ENCODE peak calls at places on chromosomes 16 and 17, in five cellular contexts. B is psoas muscle, O is gastrocnemius medialis, Z is mammary epithelial cell, H is left ventricle myocardium inferior. D is an unnamed sample.
A peak's percentile ranks its signal among the peaks of the same experiment; 100 is the strongest.

GRCh38 chr17:3732171-3732570 is 8.5 kb downstream of the HASPIN start:
- DNase-seq in O (no peak), Z (no peak), H (no peak), B (no peak), D (no peak)

GRCh38 chr16:20865420-20866126 is 34.6 kb downstream of the DCUN1D3 start:
- DNase-seq in O (no peak), H (no peak), Z (peak; percentile 85), B (no peak), D (peak; percentile 95)

GRCh38 chr17:12549499-12549901 is 116.2 kb upstream of the MYOCD start:
- DNase-seq in H (no peak), B (no peak), O (no peak), Z (no peak), D (no peak)

GRCh38 chr17:3935140-3935542 is 18.9 kb upstream of the P2RX1 start:
- DNase-seq in Z (peak; percentile 32), B (peak; percentile 49), O (peak; percentile 53), H (peak; percentile 68), D (peak; percentile 49)

GRCh38 chr17:15210247-15210646 is 54.9 kb downstream of the PMP22 start:
- DNase-seq in Z (no peak), H (no peak), B (no peak), O (no peak), D (no peak)

GRCh38 chr17:80034977-80035686 is 540 bp downstream of the TBC1D16 start:
- DNase-seq in O (no peak), H (no peak), B (peak; percentile 46), Z (peak; percentile 31), D (peak; percentile 10)

GRCh38 chr16:87507351-87508069 is 14.7 kb upstream of the ZCCHC14 start:
- DNase-seq in B (no peak), H (no peak), O (no peak), Z (no peak), D (no peak)

GRCh38 chr16:10305912-10306311 is 79.9 kb upstream of the ATF7IP2 start:
- DNase-seq in Z (no peak), H (no peak), O (no peak), B (no peak), D (no peak)

GRCh38 chr17:63798572-63799113 is 24.7 kb downstream of the DDX42 start:
- DNase-seq in O (no peak), H (no peak), Z (no peak), B (no peak), D (no peak)

GRCh38 chr17:27927781-27928180 is 34.6 kb upstream of the LYRM9 start:
- DNase-seq in H (no peak), O (no peak), Z (no peak), B (no peak), D (no peak)

GRCh38 chr16:55053071-55053415 is 122.4 kb downstream of the IRX5 start:
- DNase-seq in H (no peak), B (no peak), O (no peak), Z (no peak), D (no peak)

GRCh38 chr17:43360376-43360738 is 38.4 kb upstream of the ARL4D start:
- DNase-seq in O (peak; percentile 65), B (no peak), H (no peak), Z (no peak), D (peak; percentile 89)

GRCh38 chr16:88062341-88062861 is 111.2 kb downstream of the BANP start:
- DNase-seq in H (peak; percentile 44), B (peak; percentile 68), O (peak; percentile 38), Z (no peak), D (no peak)

GRCh38 chr17:65785109-65785508 is 223.7 kb upstream of the AXIN2 start:
- DNase-seq in O (no peak), Z (peak; percentile 79), H (no peak), B (no peak), D (peak; percentile 94)

GRCh38 chr16:26795184-26795583 is 271.5 kb upstream of the C16orf82 start:
- DNase-seq in Z (no peak), H (no peak), B (no peak), O (no peak), D (no peak)

GRCh38 chr17:46037722-46038255 is 38.7 kb downstream of the STH start:
- DNase-seq in O (no peak), H (no peak), Z (no peak), B (no peak), D (no peak)

GRCh38 chr17:41580651-41581365 is 5.9 kb downstream of the KRT14 start:
- DNase-seq in B (no peak), O (no peak), Z (peak; percentile 94), H (no peak), D (peak; percentile 91)

GRCh38 chr16:56401482-56401881 is 23.9 kb downstream of the AMFR start:
- DNase-seq in H (no peak), Z (peak; percentile 12), O (peak; percentile 92), B (peak; percentile 46), D (no peak)

GRCh38 chr17:6455321-6455705 is 11.1 kb downstream of the PIMREG start:
- DNase-seq in B (no peak), Z (no peak), O (no peak), H (no peak), D (no peak)

GRCh38 chr17:68613739-68614298 is 12.7 kb upstream of the FAM20A start:
- DNase-seq in Z (peak; percentile 25), B (peak; percentile 13), O (no peak), H (no peak), D (peak; percentile 55)

GRCh38 chr16:31350275-31351005 is 4.5 kb upstream of the ITGAX start:
- DNase-seq in O (no peak), H (no peak), Z (no peak), B (no peak), D (no peak)

GRCh38 chr16:27273670-27274522 is 5.3 kb upstream of the NSMCE1 start:
- DNase-seq in B (no peak), O (no peak), H (no peak), Z (no peak), D (no peak)

GRCh38 chr16:87860553-87861299 is 8.6 kb downstream of the SLC7A5 start:
- DNase-seq in O (peak; percentile 88), Z (no peak), H (no peak), B (peak; percentile 63), D (peak; percentile 41)

GRCh38 chr16:84618428-84619102 is 687 bp upstream of the COTL1 start:
- DNase-seq in H (no peak), O (peak; percentile 23), B (peak; percentile 42), Z (peak; percentile 93), D (peak; percentile 97)
- H3K4me3 ChIP-seq in H (peak overlapping the region; percentile 86), O (no peak overlapping the region), B (peak overlapping the region; percentile 69), Z (peak overlapping the region; percentile 15), D (peak overlapping the region; percentile 79)

DNA sequence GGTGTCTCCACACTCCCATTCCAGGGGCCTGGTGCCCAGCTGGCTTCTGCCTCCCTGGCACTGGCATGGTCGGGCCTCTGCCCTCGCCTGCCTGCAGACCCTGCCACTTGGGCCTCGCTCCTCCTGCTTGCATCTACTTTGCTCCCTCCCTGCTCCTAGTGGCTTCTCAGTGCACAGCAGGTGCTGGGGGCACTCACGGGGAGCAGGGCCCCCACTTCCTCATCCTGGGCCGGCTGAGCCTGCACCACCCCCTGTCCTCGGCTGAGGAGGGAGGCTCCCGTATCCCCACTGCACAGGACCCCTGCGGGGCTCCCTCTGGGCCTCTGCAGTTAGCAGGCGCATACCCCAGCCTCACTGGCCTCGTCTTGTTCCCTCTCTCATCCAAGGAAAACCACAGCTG is 35.2 kb downstream of the CIBAR2 start:
- DNase-seq in H (no peak), B (no peak), O (no peak), Z (no peak), D (no peak)
- TF ChIP-seq CTCF in H (no peak), B (no peak), O (no peak), Z (no peak), D (no peak)

DNA sequence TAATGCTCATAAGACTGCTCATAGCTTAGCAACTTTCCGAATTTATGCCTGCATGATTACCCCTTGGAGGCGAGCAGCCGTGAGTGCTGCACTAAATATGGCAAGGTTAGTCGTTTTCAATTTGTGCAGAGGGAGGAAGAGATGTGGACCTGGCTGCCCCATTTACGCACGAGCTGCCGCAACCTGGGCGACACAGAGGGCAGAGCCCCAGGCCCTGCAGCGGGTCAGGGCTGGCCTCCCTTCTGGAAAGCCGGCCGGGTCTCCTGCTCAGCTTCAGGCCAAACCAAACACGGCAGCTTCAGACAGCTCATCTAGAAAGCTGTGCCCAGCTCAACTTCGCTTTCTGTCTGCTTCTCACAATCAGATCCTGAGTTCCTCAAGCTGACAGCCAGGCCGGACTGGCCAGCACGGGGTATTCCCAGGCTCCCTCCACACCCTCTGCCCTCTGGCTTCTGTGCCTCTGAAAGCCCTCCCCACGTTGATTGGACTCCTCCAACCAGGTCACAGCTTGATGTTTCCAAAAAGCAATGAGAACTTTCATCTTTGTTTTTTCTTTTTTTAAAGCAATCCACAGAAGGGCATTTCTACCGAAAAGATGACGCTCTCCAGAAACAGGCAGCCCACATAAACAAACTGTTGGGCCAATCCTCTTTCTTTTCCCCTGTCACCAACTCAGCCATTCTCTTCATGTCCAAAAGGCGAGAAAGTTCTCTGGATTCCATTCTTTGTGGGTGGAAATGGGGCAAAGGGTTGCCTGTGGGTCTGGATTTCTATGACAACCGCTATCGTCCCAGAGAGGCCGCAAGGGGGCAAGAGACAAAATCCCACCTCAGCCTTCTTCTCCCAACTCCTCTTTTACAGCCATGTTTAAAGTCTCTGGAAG is 189.1 kb downstream of the ZFHX3 start:
- DNase-seq in Z (no peak), H (no peak), O (no peak), B (no peak), D (no peak)
- H3K27me3 ChIP-seq in Z (no peaks in the 10 kb centered on the region), H (no peaks in the 10 kb centered on the region), O (no peaks in the 10 kb centered on the region), B (no peaks in the 10 kb centered on the region), D (no peaks in the 10 kb centered on the region)

GRCh38 chr17:81715107-81715871 is 3.2 kb downstream of the SLC25A10 start:
- DNase-seq in B (no peak), O (no peak), H (no peak), Z (no peak), D (no peak)
- H3K4me3 ChIP-seq in B (no peak overlapping the region), O (no peak overlapping the region), H (no peak overlapping the region), Z (no peak overlapping the region), D (no peak overlapping the region)

GRCh38 chr16:65153365-65154105 is 31.7 kb upstream of the CDH11 start:
- DNase-seq in O (no peak), H (no peak), Z (no peak), B (no peak), D (no peak)

GRCh38 chr16:65148804-65149203 is 26.9 kb upstream of the CDH11 start:
- DNase-seq in Z (no peak), B (no peak), H (no peak), O (no peak), D (peak; percentile 42)

DNA sequence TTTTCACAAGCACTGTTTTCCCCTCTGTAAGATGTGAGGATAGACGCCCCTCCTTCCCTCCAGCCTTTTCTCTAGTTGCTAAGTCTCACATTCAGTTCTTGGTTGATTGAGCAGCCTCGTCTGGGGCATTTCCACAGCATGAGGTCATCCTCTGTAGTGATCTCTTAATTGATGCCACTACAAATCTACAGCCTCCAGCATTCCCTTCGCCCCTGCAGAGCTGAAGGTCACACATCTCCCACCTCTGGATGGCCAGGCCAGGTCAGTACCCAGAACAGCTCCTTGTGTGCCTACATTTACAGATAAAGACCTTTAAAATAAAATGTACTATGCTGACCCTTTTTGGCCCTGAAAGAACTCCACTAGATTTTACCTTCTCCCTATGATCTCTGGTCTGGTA is 32.5 kb upstream of the CDH11 start:
- DNase-seq in Z (no peak), B (no peak), O (no peak), H (no peak), D (no peak)
- TF ChIP-seq CTCF in Z (no peak), B (no peak), O (no peak), H (no peak), D (no peak)

D was measured in bronchial epithelial cell.